ENCODE peak calls at places on chromosome 9, in ten cellular contexts. One of them, this sample, is unnamed.

GRCh38 chr9:92660266-92660665 is 9.7 kb downstream of the IPPK start:
- DNase-seq in trophoblast cell: no peak
- DNase-seq in iPS DF 6.9: no peak
- DNase-seq in neuronal stem cell: no peak
- DNase-seq in right lobe of liver: no peak
- DNase-seq in cardiac muscle cell: no peak
- DNase-seq in right cardiac atrium: no peak
- DNase-seq in mesenchymal stem cell: no peak
- DNase-seq in upper lobe of right lung: no peak
- DNase-seq in adrenal gland: no peak
- DNase-seq in this sample: no peak

GRCh38 chr9:109779711-109780452 is at the start of gene PALM2AKAP2:
- DNase-seq in trophoblast cell: peak; percentile 59
- DNase-seq in iPS DF 6.9: peak; percentile 22
- DNase-seq in neuronal stem cell: peak; percentile 74
- DNase-seq in right lobe of liver: peak; percentile 74
- DNase-seq in cardiac muscle cell: peak; percentile 91
- DNase-seq in right cardiac atrium: peak; percentile 91
- DNase-seq in mesenchymal stem cell: peak; percentile 79
- DNase-seq in upper lobe of right lung: peak; percentile 79
- DNase-seq in adrenal gland: peak; percentile 68
- DNase-seq in this sample: peak; percentile 75

GRCh38 chr9:33189331-33189731 is 22.2 kb upstream of the B4GALT1 start:
- DNase-seq in trophoblast cell: peak; percentile 59
- DNase-seq in iPS DF 6.9: no peak
- DNase-seq in neuronal stem cell: no peak
- DNase-seq in right lobe of liver: no peak
- DNase-seq in cardiac muscle cell: no peak
- DNase-seq in right cardiac atrium: peak; percentile 75
- DNase-seq in mesenchymal stem cell: no peak
- DNase-seq in upper lobe of right lung: no peak
- DNase-seq in adrenal gland: no peak
- DNase-seq in this sample: no peak

GRCh38 chr9:16184964-16185646 is 632.3 kb downstream of the CCDC171 start:
- DNase-seq in trophoblast cell: no peak
- DNase-seq in iPS DF 6.9: no peak
- DNase-seq in neuronal stem cell: no peak
- DNase-seq in right lobe of liver: no peak
- DNase-seq in cardiac muscle cell: no peak
- DNase-seq in right cardiac atrium: no peak
- DNase-seq in mesenchymal stem cell: no peak
- DNase-seq in upper lobe of right lung: no peak
- DNase-seq in adrenal gland: no peak
- DNase-seq in this sample: no peak

GRCh38 chr9:93265301-93265971 is 81.5 kb downstream of the WNK2 start:
- DNase-seq in trophoblast cell: no peak
- DNase-seq in iPS DF 6.9: no peak
- DNase-seq in neuronal stem cell: no peak
- DNase-seq in right lobe of liver: no peak
- DNase-seq in cardiac muscle cell: no peak
- DNase-seq in right cardiac atrium: peak; percentile 17
- DNase-seq in mesenchymal stem cell: no peak
- DNase-seq in upper lobe of right lung: no peak
- DNase-seq in adrenal gland: peak; percentile 18
- DNase-seq in this sample: no peak

GRCh38 chr9:117687532-117687931 is 16.7 kb upstream of the TLR4 start:
- DNase-seq in trophoblast cell: no peak
- DNase-seq in iPS DF 6.9: no peak
- DNase-seq in neuronal stem cell: no peak
- DNase-seq in right lobe of liver: no peak
- DNase-seq in cardiac muscle cell: no peak
- DNase-seq in right cardiac atrium: no peak
- DNase-seq in mesenchymal stem cell: no peak
- DNase-seq in upper lobe of right lung: no peak
- DNase-seq in adrenal gland: no peak
- DNase-seq in this sample: no peak

GRCh38 chr9:82621446-82621845 is 441.5 kb downstream of the RASEF start:
- DNase-seq in trophoblast cell: no peak
- DNase-seq in iPS DF 6.9: no peak
- DNase-seq in neuronal stem cell: no peak
- DNase-seq in right lobe of liver: no peak
- DNase-seq in cardiac muscle cell: no peak
- DNase-seq in right cardiac atrium: no peak
- DNase-seq in mesenchymal stem cell: peak; percentile 11
- DNase-seq in upper lobe of right lung: no peak
- DNase-seq in adrenal gland: no peak
- DNase-seq in this sample: no peak

GRCh38 chr9:122897969-122898368 is 7.2 kb downstream of the RC3H2 start:
- DNase-seq in trophoblast cell: no peak
- DNase-seq in iPS DF 6.9: no peak
- DNase-seq in neuronal stem cell: no peak
- DNase-seq in right lobe of liver: no peak
- DNase-seq in cardiac muscle cell: no peak
- DNase-seq in right cardiac atrium: no peak
- DNase-seq in mesenchymal stem cell: no peak
- DNase-seq in upper lobe of right lung: no peak
- DNase-seq in adrenal gland: no peak
- DNase-seq in this sample: no peak

GRCh38 chr9:13165956-13166355 is 113.5 kb downstream of the MPDZ start:
- DNase-seq in trophoblast cell: no peak
- DNase-seq in iPS DF 6.9: no peak
- DNase-seq in neuronal stem cell: no peak
- DNase-seq in right lobe of liver: no peak
- DNase-seq in cardiac muscle cell: no peak
- DNase-seq in right cardiac atrium: no peak
- DNase-seq in mesenchymal stem cell: no peak
- DNase-seq in upper lobe of right lung: no peak
- DNase-seq in adrenal gland: no peak
- DNase-seq in this sample: no peak

GRCh38 chr9:91943876-91944470 is 6.1 kb downstream of the ROR2 start:
- DNase-seq in trophoblast cell: peak; percentile 83
- DNase-seq in iPS DF 6.9: no peak
- DNase-seq in neuronal stem cell: no peak
- DNase-seq in right lobe of liver: no peak
- DNase-seq in cardiac muscle cell: no peak
- DNase-seq in right cardiac atrium: no peak
- DNase-seq in mesenchymal stem cell: no peak
- DNase-seq in upper lobe of right lung: no peak
- DNase-seq in adrenal gland: no peak
- DNase-seq in this sample: no peak

GRCh38 chr9:76868897-76869296 is 37.0 kb downstream of the PRUNE2 start:
- DNase-seq in trophoblast cell: peak; percentile 85
- DNase-seq in iPS DF 6.9: no peak
- DNase-seq in neuronal stem cell: peak; percentile 46
- DNase-seq in right lobe of liver: no peak
- DNase-seq in cardiac muscle cell: no peak
- DNase-seq in right cardiac atrium: no peak
- DNase-seq in mesenchymal stem cell: no peak
- DNase-seq in upper lobe of right lung: no peak
- DNase-seq in adrenal gland: no peak
- DNase-seq in this sample: no peak

GRCh38 chr9:97518909-97519307 is 17.4 kb downstream of the TMOD1 start:
- DNase-seq in trophoblast cell: no peak
- DNase-seq in iPS DF 6.9: no peak
- DNase-seq in neuronal stem cell: no peak
- DNase-seq in right lobe of liver: no peak
- DNase-seq in cardiac muscle cell: no peak
- DNase-seq in right cardiac atrium: no peak
- DNase-seq in mesenchymal stem cell: peak; percentile 93
- DNase-seq in upper lobe of right lung: no peak
- DNase-seq in adrenal gland: peak; percentile 95
- DNase-seq in this sample: peak; percentile 57

GRCh38 chr9:82168585-82168984 is 180.0 kb downstream of the SPATA31D1 start:
- DNase-seq in trophoblast cell: peak; percentile 90
- DNase-seq in iPS DF 6.9: no peak
- DNase-seq in neuronal stem cell: no peak
- DNase-seq in right lobe of liver: no peak
- DNase-seq in cardiac muscle cell: no peak
- DNase-seq in right cardiac atrium: no peak
- DNase-seq in mesenchymal stem cell: peak; percentile 27
- DNase-seq in upper lobe of right lung: no peak
- DNase-seq in adrenal gland: no peak
- DNase-seq in this sample: no peak

GRCh38 chr9:83920942-83921707 is at the start of gene KIF27:
- DNase-seq in trophoblast cell: peak; percentile 100
- DNase-seq in iPS DF 6.9: peak; percentile 90
- DNase-seq in neuronal stem cell: peak; percentile 96
- DNase-seq in right lobe of liver: peak; percentile 99
- DNase-seq in cardiac muscle cell: peak; percentile 99
- DNase-seq in right cardiac atrium: peak; percentile 100
- DNase-seq in mesenchymal stem cell: peak; percentile 98
- DNase-seq in upper lobe of right lung: peak; percentile 100
- DNase-seq in adrenal gland: peak; percentile 99
- DNase-seq in this sample: peak; percentile 85

GRCh38 chr9:93346240-93347112 is 105.0 kb upstream of the FAM120A start:
- DNase-seq in trophoblast cell: peak; percentile 21
- DNase-seq in iPS DF 6.9: no peak
- DNase-seq in neuronal stem cell: peak; percentile 36
- DNase-seq in right lobe of liver: peak; percentile 25
- DNase-seq in cardiac muscle cell: peak; percentile 54
- DNase-seq in right cardiac atrium: peak; percentile 71
- DNase-seq in mesenchymal stem cell: peak; percentile 2
- DNase-seq in upper lobe of right lung: peak; percentile 71
- DNase-seq in adrenal gland: no peak
- DNase-seq in this sample: no peak

GRCh38 chr9:89961616-89962341 is 357.0 kb downstream of the GADD45G start:
- DNase-seq in trophoblast cell: no peak
- DNase-seq in iPS DF 6.9: no peak
- DNase-seq in neuronal stem cell: no peak
- DNase-seq in right lobe of liver: no peak
- DNase-seq in cardiac muscle cell: no peak
- DNase-seq in right cardiac atrium: no peak
- DNase-seq in mesenchymal stem cell: peak; percentile 56
- DNase-seq in upper lobe of right lung: no peak
- DNase-seq in adrenal gland: no peak
- DNase-seq in this sample: no peak

DNA sequence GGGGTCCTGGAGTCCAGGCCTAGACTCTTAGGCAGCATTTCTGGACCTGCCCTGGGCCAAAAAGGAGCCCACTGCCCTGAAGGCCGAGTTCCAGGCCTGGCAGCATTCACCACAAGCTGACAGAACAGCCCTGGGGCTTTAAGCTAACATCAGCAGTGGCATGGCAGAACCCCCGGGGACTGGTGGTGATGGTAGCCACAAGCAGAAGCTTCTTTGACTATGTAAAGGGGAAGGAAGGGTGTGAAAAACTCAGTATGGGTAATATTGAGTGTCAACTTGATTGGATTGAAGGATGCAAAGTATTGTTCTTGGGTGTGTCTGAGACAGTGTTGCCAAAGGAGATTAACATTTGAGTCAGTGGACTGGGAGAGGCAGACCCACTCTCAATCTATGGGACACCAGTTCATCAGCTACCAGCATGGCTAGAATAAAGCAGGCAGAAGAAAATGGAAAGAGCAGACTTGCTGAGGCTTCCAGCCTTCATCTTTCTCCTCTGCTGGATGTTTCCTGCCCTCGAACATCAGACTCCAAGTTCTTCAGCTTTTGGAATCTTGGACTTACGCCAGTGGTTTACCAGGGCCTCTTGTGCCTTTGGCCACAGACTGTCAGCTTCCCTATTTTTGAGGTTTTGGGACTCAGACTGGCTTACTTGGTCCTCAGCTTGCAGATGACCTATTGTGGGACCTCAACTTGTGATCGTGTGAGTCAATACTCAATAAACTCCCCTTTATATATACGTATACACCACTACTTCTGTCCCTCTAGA is 661.0 kb upstream of the C9orf72 start:
- DNase-seq in trophoblast cell: no peak
- DNase-seq in iPS DF 6.9: no peak
- DNase-seq in neuronal stem cell: no peak
- DNase-seq in right lobe of liver: no peak
- DNase-seq in cardiac muscle cell: no peak
- DNase-seq in right cardiac atrium: no peak
- DNase-seq in mesenchymal stem cell: peak; percentile 12
- DNase-seq in upper lobe of right lung: no peak
- DNase-seq in adrenal gland: no peak
- DNase-seq in this sample: no peak
- H3K27ac ChIP-seq in trophoblast cell: no peak overlapping the region
- H3K27ac ChIP-seq in iPS DF 6.9: no peak overlapping the region
- H3K27ac ChIP-seq in neuronal stem cell: no peak overlapping the region
- H3K27ac ChIP-seq in right lobe of liver: no peak overlapping the region
- H3K27ac ChIP-seq in cardiac muscle cell: no peak overlapping the region
- H3K27ac ChIP-seq in right cardiac atrium: no peak overlapping the region
- H3K27ac ChIP-seq in mesenchymal stem cell: no peak overlapping the region
- H3K27ac ChIP-seq in upper lobe of right lung: no peak overlapping the region
- H3K27ac ChIP-seq in adrenal gland: no peak overlapping the region
- H3K27ac ChIP-seq in this sample: no peak overlapping the region

GRCh38 chr9:131669234-131670172 is 70.4 kb downstream of the RAPGEF1 start:
- DNase-seq in trophoblast cell: no peak
- DNase-seq in iPS DF 6.9: no peak
- DNase-seq in neuronal stem cell: no peak
- DNase-seq in right lobe of liver: no peak
- DNase-seq in cardiac muscle cell: no peak
- DNase-seq in right cardiac atrium: peak; percentile 27
- DNase-seq in mesenchymal stem cell: no peak
- DNase-seq in upper lobe of right lung: peak; percentile 66
- DNase-seq in adrenal gland: peak; percentile 50
- DNase-seq in this sample: no peak
- H3K4me1 ChIP-seq in trophoblast cell: peaks cover 66% of the 10 kb centered on the region
- H3K4me1 ChIP-seq in iPS DF 6.9: peaks cover 13% of the 10 kb centered on the region
- H3K4me1 ChIP-seq in neuronal stem cell: peaks cover 18% of the 10 kb centered on the region
- H3K4me1 ChIP-seq in right lobe of liver: peaks cover 21% of the 10 kb centered on the region
- H3K4me1 ChIP-seq in cardiac muscle cell: peaks cover 32% of the 10 kb centered on the region
- H3K4me1 ChIP-seq in right cardiac atrium: peaks cover 32% of the 10 kb centered on the region
- H3K4me1 ChIP-seq in mesenchymal stem cell: peaks cover 33% of the 10 kb centered on the region
- H3K4me1 ChIP-seq in upper lobe of right lung: peaks cover 77% of the 10 kb centered on the region
- H3K4me1 ChIP-seq in adrenal gland: peaks cover 47% of the 10 kb centered on the region
- H3K4me1 ChIP-seq in this sample: peaks cover 26% of the 10 kb centered on the region

GRCh38 chr9:14347408-14348224 is 33.7 kb upstream of the NFIB start:
- DNase-seq in trophoblast cell: peak; percentile 23
- DNase-seq in iPS DF 6.9: no peak
- DNase-seq in neuronal stem cell: no peak
- DNase-seq in right lobe of liver: peak; percentile 30
- DNase-seq in cardiac muscle cell: peak; percentile 53
- DNase-seq in right cardiac atrium: peak; percentile 85
- DNase-seq in mesenchymal stem cell: peak; percentile 49
- DNase-seq in upper lobe of right lung: no peak
- DNase-seq in adrenal gland: no peak
- DNase-seq in this sample: no peak
- H3K27me3 ChIP-seq in trophoblast cell: peaks cover 76% of the 10 kb centered on the region
- H3K27me3 ChIP-seq in iPS DF 6.9: peaks cover 40% of the 10 kb centered on the region
- H3K27me3 ChIP-seq in neuronal stem cell: peaks cover 32% of the 10 kb centered on the region
- H3K27me3 ChIP-seq in right lobe of liver: peaks cover 44% of the 10 kb centered on the region
- H3K27me3 ChIP-seq in cardiac muscle cell: peaks cover 98% of the 10 kb centered on the region
- H3K27me3 ChIP-seq in right cardiac atrium: no peaks in the 10 kb centered on the region
- H3K27me3 ChIP-seq in mesenchymal stem cell: peaks cover 92% of the 10 kb centered on the region
- H3K27me3 ChIP-seq in upper lobe of right lung: peaks cover 50% of the 10 kb centered on the region
- H3K27me3 ChIP-seq in adrenal gland: peaks cover 51% of the 10 kb centered on the region
- H3K27me3 ChIP-seq in this sample: no peaks in the 10 kb centered on the region

DNA sequence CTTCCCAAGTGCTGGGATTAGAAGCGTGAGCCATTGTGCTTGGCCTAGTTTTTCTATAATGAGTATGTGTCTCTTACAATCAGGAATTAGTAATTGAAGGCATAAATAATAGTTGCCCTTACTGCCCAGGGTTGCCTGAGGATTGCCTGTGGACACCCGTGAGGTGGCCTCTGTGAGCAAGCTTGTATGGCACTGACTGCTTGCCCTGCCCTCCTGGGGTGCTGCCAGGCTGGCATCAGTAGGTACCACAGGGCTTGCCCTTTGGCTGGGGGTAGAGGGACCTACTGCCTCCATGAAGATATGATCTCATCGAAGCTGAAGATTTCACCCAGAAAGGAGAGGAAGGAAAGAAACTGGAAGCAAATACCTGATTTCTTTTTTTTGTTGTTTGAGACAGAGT is 23.8 kb upstream of the PHF19 start:
- DNase-seq in trophoblast cell: no peak
- DNase-seq in iPS DF 6.9: no peak
- DNase-seq in neuronal stem cell: no peak
- DNase-seq in right lobe of liver: no peak
- DNase-seq in cardiac muscle cell: no peak
- DNase-seq in right cardiac atrium: no peak
- DNase-seq in mesenchymal stem cell: no peak
- DNase-seq in upper lobe of right lung: no peak
- DNase-seq in adrenal gland: no peak
- DNase-seq in this sample: no peak
- H3K27ac ChIP-seq in trophoblast cell: no peak overlapping the region
- H3K27ac ChIP-seq in iPS DF 6.9: no peak overlapping the region
- H3K27ac ChIP-seq in neuronal stem cell: no peak overlapping the region
- H3K27ac ChIP-seq in right lobe of liver: no peak overlapping the region
- H3K27ac ChIP-seq in cardiac muscle cell: no peak overlapping the region
- H3K27ac ChIP-seq in right cardiac atrium: no peak overlapping the region
- H3K27ac ChIP-seq in mesenchymal stem cell: no peak overlapping the region
- H3K27ac ChIP-seq in upper lobe of right lung: no peak overlapping the region
- H3K27ac ChIP-seq in adrenal gland: no peak overlapping the region
- H3K27ac ChIP-seq in this sample: no peak overlapping the region

This sample was measured in SJSA1.